ENCODE peak calls at places on chromosomes 13 and 19, in nine cellular contexts. Z is cardiac fibroblast, C is upper lobe of left lung, W is AG10803, V is epithelial cell of proximal tubule, A is tibial nerve, B is A549, Q is stomach, M is dorsolateral prefrontal cortex. N is an unnamed sample.
A peak's percentile ranks its signal among the peaks of the same experiment; 100 is the strongest.

GRCh38 chr13:113802090-113802531 is 43.1 kb downstream of the TMEM255B start:
- DNase-seq in Z (peak; percentile 67), C (peak; percentile 80), W (peak; percentile 81), V (no peak), A (no peak), B (peak; percentile 31), Q (no peak), M (no peak), N (no peak)

GRCh38 chr19:57317503-57317902 is 2.8 kb upstream of the ZNF543 start:
- DNase-seq in Z (no peak), C (peak; percentile 81), W (no peak), V (no peak), A (no peak), B (no peak), Q (no peak), M (no peak), N (no peak)

GRCh38 chr19:20664917-20665781 is 3.8 kb upstream of the ZNF626 start:
- DNase-seq in Z (peak; percentile 34), C (no peak), W (peak; percentile 22), V (no peak), A (no peak), B (no peak), Q (no peak), M (no peak), N (peak; percentile 89)

GRCh38 chr13:97004096-97004876 is 10.0 kb upstream of the OXGR1 start:
- DNase-seq in Z (peak; percentile 90), C (no peak), W (peak; percentile 75), V (no peak), A (no peak), B (no peak), Q (no peak), M (no peak), N (no peak)

GRCh38 chr13:94233401-94233800 is 246.1 kb downstream of the DCT start:
- DNase-seq in Z (peak; percentile 98), C (no peak), W (peak; percentile 85), V (peak; percentile 69), A (no peak), B (peak; percentile 54), Q (no peak), M (peak; percentile 41), N (peak; percentile 75)

GRCh38 chr13:23905766-23906165 is 8.5 kb upstream of the C1QTNF9B start:
- DNase-seq in Z (no peak), C (no peak), W (no peak), V (no peak), A (no peak), B (no peak), Q (no peak), M (no peak), N (no peak)

GRCh38 chr13:111304041-111304544 is 16.3 kb upstream of the TEX29 start:
- DNase-seq in Z (no peak), C (no peak), W (no peak), V (no peak), A (no peak), B (no peak), Q (no peak), M (no peak), N (no peak)

GRCh38 chr13:42883771-42884170 is 102.4 kb downstream of the FAM216B start:
- DNase-seq in Z (peak; percentile 82), C (no peak), W (peak; percentile 84), V (peak; percentile 3), A (no peak), B (peak; percentile 21), Q (no peak), M (no peak), N (no peak)

GRCh38 chr19:46727036-46727501 is 10.2 kb upstream of the PRKD2 start:
- DNase-seq in Z (no peak), C (no peak), W (no peak), V (no peak), A (no peak), B (no peak), Q (no peak), M (no peak), N (no peak)

GRCh38 chr19:49874503-49875157 is 2.5 kb downstream of the AKT1S1 start:
- DNase-seq in Z (no peak), C (no peak), W (no peak), V (no peak), A (no peak), B (no peak), Q (no peak), M (no peak), N (no peak)

GRCh38 chr19:41427647-41428480 is 690 bp upstream of the B3GNT8 start:
- DNase-seq in Z (no peak), C (peak; percentile 84), W (peak; percentile 15), V (no peak), A (peak; percentile 30), B (no peak), Q (no peak), M (no peak), N (no peak)

GRCh38 chr13:58946274-58946673 is 1217.5 kb downstream of the DIAPH3 start:
- DNase-seq in Z (no peak), C (no peak), W (no peak), V (no peak), A (no peak), B (no peak), Q (no peak), M (no peak), N (no peak)

GRCh38 chr13:30787747-30788535 is 52.6 kb downstream of the ALOX5AP start:
- DNase-seq in Z (no peak), C (no peak), W (no peak), V (no peak), A (no peak), B (no peak), Q (no peak), M (no peak), N (no peak)

GRCh38 chr19:38731654-38732301 is 12.5 kb downstream of the CAPN12 start:
- DNase-seq in Z (no peak), C (no peak), W (no peak), V (no peak), A (no peak), B (no peak), Q (peak; percentile 87), M (peak; percentile 43), N (no peak)

GRCh38 chr19:36101550-36102327 is 9.2 kb upstream of the OVOL3 start:
- DNase-seq in Z (no peak), C (no peak), W (no peak), V (no peak), A (no peak), B (no peak), Q (no peak), M (no peak), N (no peak)

GRCh38 chr19:43780706-43781525 is at the start of gene KCNN4:
- DNase-seq in Z (peak; percentile 73), C (peak; percentile 79), W (peak; percentile 62), V (no peak), A (no peak), B (peak; percentile 84), Q (peak; percentile 57), M (no peak), N (no peak)

GRCh38 chr13:59247166-59247565 is 916.6 kb downstream of the DIAPH3 start:
- DNase-seq in Z (peak; percentile 4), C (no peak), W (no peak), V (no peak), A (no peak), B (no peak), Q (peak; percentile 49), M (peak; percentile 49), N (no peak)

GRCh38 chr19:10230904-10231623 is at the start of gene S1PR2:
- DNase-seq in Z (peak; percentile 78), C (peak; percentile 95), W (peak; percentile 71), V (no peak), A (peak; percentile 70), B (peak; percentile 63), Q (peak; percentile 73), M (no peak), N (no peak)

GRCh38 chr19:3572855-3573161 is at the start of gene HMG20B:
- DNase-seq in Z (no peak), C (no peak), W (no peak), V (no peak), A (no peak), B (no peak), Q (no peak), M (no peak), N (no peak)

GRCh38 chr19:35207391-35207871 is 21.1 kb downstream of the FAM187B start:
- DNase-seq in Z (no peak), C (no peak), W (no peak), V (no peak), A (no peak), B (no peak), Q (no peak), M (no peak), N (no peak)

DNA sequence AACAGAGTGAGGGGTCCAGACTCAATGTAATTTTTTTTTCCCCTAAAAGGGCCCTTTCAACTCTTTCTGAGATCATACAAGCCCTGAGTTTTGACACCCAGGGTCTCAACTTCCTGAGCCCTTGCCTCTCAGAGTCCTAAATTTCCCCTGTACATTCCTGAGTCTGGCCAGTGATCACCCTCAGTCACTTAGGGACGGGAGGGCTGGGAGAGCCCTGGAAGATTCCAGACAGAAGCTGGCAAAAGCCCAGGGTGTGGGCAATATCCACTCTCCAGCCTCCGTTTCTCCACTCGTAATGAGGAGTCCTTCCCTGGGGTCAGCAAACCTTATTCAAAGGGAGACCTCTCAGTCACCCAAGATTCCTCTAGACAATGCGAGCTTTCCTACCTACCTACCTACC is 1.6 kb downstream of the PPP1R13L start:
- DNase-seq in Z (no peak), C (no peak), W (no peak), V (no peak), A (no peak), B (no peak), Q (no peak), M (no peak), N (no peak)
- H3K4me3 ChIP-seq in Z (no peak overlapping the region), C (peak overlapping the region; percentile 88), W (peak overlapping the region; percentile 90), V (peak overlapping the region; percentile 83), A (no peak overlapping the region), B (peak overlapping the region; percentile 66), Q (no peak overlapping the region), M (no peak overlapping the region), N (peak overlapping the region; percentile 97)

GRCh38 chr13:60431108-60431700 is 34.2 kb downstream of the TDRD3 start:
- DNase-seq in Z (peak; percentile 78), C (no peak), W (peak; percentile 72), V (peak; percentile 33), A (no peak), B (peak; percentile 60), Q (no peak), M (no peak), N (peak; percentile 21)
- TF ChIP-seq CTCF in Z (peak; percentile 88), C (peak; percentile 88), W (peak; percentile 95), V (peak; percentile 85), A (peak; percentile 92), B (peak; percentile 67), Q (no peak), M (peak; percentile 90), N (peak; percentile 86)

GRCh38 chr13:92806215-92806614 is 420.4 kb upstream of the GPC6 start:
- DNase-seq in Z (peak; percentile 17), C (no peak), W (peak; percentile 15), V (peak; percentile 43), A (no peak), B (no peak), Q (no peak), M (no peak), N (no peak)
- H3K4me3 ChIP-seq in Z (no peak overlapping the region), C (peak overlapping the region; percentile 42), W (peak overlapping the region; percentile 49), V (peak overlapping the region; percentile 59), A (peak overlapping the region; percentile 29), B (peak overlapping the region; percentile 23), Q (peak overlapping the region; percentile 43), M (peak overlapping the region; percentile 27), N (no peak overlapping the region)

DNA sequence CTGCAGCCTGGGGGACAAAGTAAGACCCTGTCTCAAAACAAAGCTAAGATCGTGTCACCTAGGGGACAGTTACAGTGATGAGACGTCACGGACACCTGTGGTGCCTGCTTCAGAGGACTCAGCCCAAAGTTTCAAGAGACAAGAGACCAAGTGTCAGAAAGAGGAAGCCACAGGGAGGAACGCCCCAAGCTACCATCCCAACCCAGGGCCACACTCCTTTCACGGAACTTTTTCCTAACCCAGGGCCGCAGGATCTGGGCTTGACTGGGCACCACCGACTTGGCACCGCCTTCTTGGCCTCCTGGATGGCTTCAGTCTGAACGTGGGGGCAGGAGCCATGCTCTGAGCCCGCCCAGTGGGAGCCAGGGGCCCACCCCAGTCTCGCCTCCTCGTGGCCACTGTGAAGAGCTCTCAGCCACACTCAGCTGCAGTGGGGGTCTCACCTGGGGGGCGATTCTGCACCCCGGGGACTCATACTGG is 8.5 kb downstream of the MOB3A start:
- DNase-seq in Z (no peak), C (peak; percentile 82), W (no peak), V (no peak), A (no peak), B (no peak), Q (no peak), M (no peak), N (no peak)
- TF ChIP-seq CTCF in Z (no peak), C (no peak), W (no peak), V (no peak), A (no peak), B (no peak), Q (no peak), M (no peak), N (no peak)

N was measured in retinal pigment epithelial cell.